ENCODE peak calls at places on chromosomes 12 and 14, in four cellular contexts. P, E, T and W are unnamed samples.

GRCh38 chr12:101127521-101128219 is 82.4 kb downstream of the SLC5A8 start:
- DNase-seq in T (no peak), P (no peak), E (peak; percentile 56), W (no peak)

GRCh38 chr14:88352299-88353097 is 29.4 kb upstream of the KCNK10 start:
- DNase-seq in E (peak; percentile 1), P (no peak), T (no peak), W (no peak)

GRCh38 chr14:95044463-95045254 is 112.7 kb downstream of the DICER1 start:
- DNase-seq in E (no peak), P (no peak), T (no peak), W (no peak)

GRCh38 chr12:7047318-7047717 is 13.2 kb upstream of the C1S start:
- DNase-seq in P (no peak), E (no peak), T (no peak), W (no peak)

GRCh38 chr14:90697577-90698206 is 118.5 kb downstream of the TTC7B start:
- DNase-seq in E (peak; percentile 80), T (peak; percentile 83), P (peak; percentile 79), W (peak; percentile 42)

GRCh38 chr12:75969768-75970167 is 61.8 kb downstream of the PHLDA1 start:
- DNase-seq in P (no peak), T (no peak), E (no peak), W (no peak)

GRCh38 chr12:112747501-112747900 is 44.0 kb upstream of the RPH3A start:
- DNase-seq in E (no peak), T (no peak), P (no peak), W (no peak)

GRCh38 chr12:132593938-132594358 is 16.4 kb downstream of the LRCOL1 start:
- DNase-seq in T (peak; percentile 96), E (peak; percentile 89), P (peak; percentile 82), W (peak; percentile 98)

GRCh38 chr14:103746706-103747105 is 31.1 kb downstream of the ZFYVE21 start:
- DNase-seq in E (peak; percentile 53), P (no peak), T (no peak), W (no peak)

GRCh38 chr14:42490536-42490935 is 883.9 kb downstream of the LRFN5 start:
- DNase-seq in E (peak; percentile 54), P (no peak), T (no peak), W (no peak)

GRCh38 chr12:57603758-57604453 is 718 bp upstream of the DTX3 start:
- DNase-seq in P (no peak), T (peak; percentile 38), E (peak; percentile 48), W (no peak)

GRCh38 chr12:32301216-32301615 is 98.1 kb upstream of the FGD4 start:
- DNase-seq in P (no peak), T (no peak), E (no peak), W (no peak)

GRCh38 chr12:75550401-75550851 is 39.0 kb upstream of the KRR1 start:
- DNase-seq in T (no peak), P (peak; percentile 22), E (no peak), W (no peak)

GRCh38 chr12:52010152-52010622 is 3.4 kb downstream of the TAMALIN start:
- DNase-seq in T (peak; percentile 56), E (peak; percentile 88), P (peak; percentile 29), W (no peak)

GRCh38 chr12:52515319-52515646 is 4.9 kb downstream of the KRT5 start:
- DNase-seq in E (no peak), T (no peak), P (no peak), W (no peak)

GRCh38 chr14:66087231-66087630 is 398.9 kb upstream of the CCDC196 start:
- DNase-seq in T (no peak), E (peak; percentile 7), P (no peak), W (no peak)

GRCh38 chr12:120321382-120322202 is 6.0 kb downstream of the PLA2G1B start:
- DNase-seq in T (peak; percentile 39), P (peak; percentile 82), E (no peak), W (no peak)

GRCh38 chr14:67446371-67447032 is 34.5 kb upstream of the PLEK2 start:
- DNase-seq in T (no peak), E (no peak), P (no peak), W (peak; percentile 55)

GRCh38 chr14:21219561-21220111 is 49.6 kb downstream of the HNRNPC start:
- DNase-seq in P (no peak), T (no peak), E (no peak), W (no peak)

GRCh38 chr14:51188566-51189185 is 51.4 kb upstream of the TMX1 start:
- DNase-seq in P (no peak), E (no peak), T (no peak), W (peak; percentile 53)

GRCh38 chr14:24943024-24943423 is 106.9 kb downstream of the STXBP6 start:
- DNase-seq in T (no peak), P (no peak), E (no peak), W (no peak)

GRCh38 chr14:105223260-105223659 is 25.1 kb upstream of the BTBD6 start:
- DNase-seq in E (peak; percentile 80), P (no peak), T (no peak), W (no peak)

GRCh38 chr12:49089831-49090773 is 4.5 kb downstream of the DHH start:
- DNase-seq in E (peak; percentile 59), P (peak; percentile 18), T (no peak), W (no peak)

GRCh38 chr12:79687711-79688270 is 3.0 kb downstream of the PAWR start:
- DNase-seq in E (peak; percentile 43), P (no peak), T (no peak), W (no peak)
- H3K4me3 ChIP-seq in E (peak overlapping the region; percentile 93), P (no peak overlapping the region), T (peak overlapping the region; percentile 80), W (peak overlapping the region; percentile 87)

GRCh38 chr12:26402648-26403047 is 207.3 kb downstream of the SSPN start:
- DNase-seq in T (peak; percentile 56), P (peak; percentile 65), E (no peak), W (peak; percentile 54)
- TF ChIP-seq CTCF in T (peak; percentile 39), P (peak; percentile 71), E (peak; percentile 14), W (peak; percentile 73)

GRCh38 chr12:104670439-104671406 is 214.0 kb downstream of the CHST11 start:
- DNase-seq in T (no peak), P (no peak), E (no peak), W (no peak)
- H3K4me3 ChIP-seq in T (no peak overlapping the region), P (no peak overlapping the region), E (no peak overlapping the region), W (no peak overlapping the region)

GRCh38 chr14:97010491-97011160 is 213.4 kb downstream of the VRK1 start:
- DNase-seq in T (no peak), P (no peak), E (no peak), W (no peak)
- TF ChIP-seq CTCF in T (no peak), P (no peak), E (no peak), W (peak; percentile 17)

GRCh38 chr14:93426750-93427149 is 4.0 kb upstream of the UNC79 start:
- DNase-seq in E (no peak), T (no peak), P (no peak), W (no peak)

GRCh38 chr14:93430319-93430801 is 379 bp upstream of the UNC79 start:
- DNase-seq in T (no peak), E (no peak), P (peak; percentile 50), W (no peak)

GRCh38 chr14:93430889-93431670 is at the start of gene UNC79:
- DNase-seq in P (peak; percentile 75), E (no peak), T (no peak), W (no peak)
- H3K4me3 ChIP-seq in P (peak within 1 kb of the TSS; percentile 45), E (no peak within 1 kb of the TSS), T (no peak within 1 kb of the TSS), W (no peak within 1 kb of the TSS)

DNA sequence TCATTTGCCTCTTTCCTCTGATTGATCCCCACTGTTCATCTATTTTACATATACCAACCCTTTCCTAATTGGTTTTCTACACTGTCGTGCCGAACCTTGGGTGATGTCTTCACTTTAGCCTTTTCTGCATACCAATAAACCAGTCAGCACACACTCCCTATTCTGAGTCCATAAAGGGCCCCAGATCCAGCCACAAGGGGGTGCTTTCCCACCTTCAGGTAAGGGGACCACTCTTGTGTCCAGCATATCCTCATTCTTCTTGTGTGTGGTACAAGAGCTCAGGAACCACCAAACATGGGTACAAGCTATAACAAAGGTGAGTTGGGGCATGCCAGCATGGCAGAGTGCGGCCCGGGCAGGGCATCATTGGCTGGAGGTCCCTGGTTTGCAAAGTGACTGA is 859.8 kb downstream of the FSCB start:
- DNase-seq in P (no peak), T (no peak), E (no peak), W (no peak)
- TF ChIP-seq CTCF in P (no peak), T (no peak), E (no peak), W (no peak)

GRCh38 chr12:62604856-62605255 is 138.2 kb downstream of the MON2 start:
- DNase-seq in T (no peak), E (peak; percentile 37), P (no peak), W (no peak)

GRCh38 chr12:62605972-62606371 is 139.3 kb downstream of the MON2 start:
- DNase-seq in E (no peak), P (no peak), T (no peak), W (no peak)

GRCh38 chr12:62603811-62604098 is 137.1 kb downstream of the MON2 start:
- DNase-seq in E (no peak), T (no peak), P (no peak), W (no peak)

GRCh38 chr12:62603061-62603810 is 136.6 kb downstream of the MON2 start:
- DNase-seq in E (peak; percentile 91), T (peak; percentile 81), P (peak; percentile 85), W (peak; percentile 61)

GRCh38 chr12:62604373-62604772 is 137.7 kb downstream of the MON2 start:
- DNase-seq in T (no peak), E (no peak), P (no peak), W (no peak)
- H3K4me3 ChIP-seq in T (peak overlapping the region; percentile 69), E (peak overlapping the region; percentile 87), P (no peak overlapping the region), W (no peak overlapping the region)

GRCh38 chr14:31934767-31935266 is 142.3 kb upstream of the ARHGAP5 start:
- DNase-seq in E (peak; percentile 58), P (peak; percentile 18), T (peak; percentile 73), W (no peak)
- TF ChIP-seq CTCF in E (peak; percentile 62), P (peak; percentile 50), T (peak; percentile 36), W (peak; percentile 79)

GRCh38 chr14:58864751-58865519 is 227.2 kb downstream of the DACT1 start:
- DNase-seq in P (no peak), T (no peak), E (peak; percentile 15), W (no peak)
- H3K4me3 ChIP-seq in P (no peak overlapping the region), T (no peak overlapping the region), E (no peak overlapping the region), W (no peak overlapping the region)

GRCh38 chr12:108066583-108067234 is 62.4 kb upstream of the WSCD2 start:
- DNase-seq in P (no peak), E (no peak), T (no peak), W (no peak)

GRCh38 chr12:108060910-108061309 is 68.2 kb upstream of the WSCD2 start:
- DNase-seq in T (no peak), P (no peak), E (no peak), W (no peak)

GRCh38 chr12:108065061-108065460 is 64.0 kb upstream of the WSCD2 start:
- DNase-seq in P (no peak), T (no peak), E (no peak), W (no peak)

GRCh38 chr12:108060054-108060453 is 69.0 kb upstream of the WSCD2 start:
- DNase-seq in P (no peak), E (no peak), T (no peak), W (no peak)

GRCh38 chr12:108063192-108063591 is 65.9 kb upstream of the WSCD2 start:
- DNase-seq in P (no peak), E (peak; percentile 1), T (no peak), W (no peak)
- TF ChIP-seq CTCF in P (no peak), E (peak; percentile 7), T (no peak), W (peak; percentile 36)